ENCODE peak calls at places on chromosomes 2 and 18, in seven cellular contexts. X, R, E, Y, K, I and L are unnamed samples. For H3K9me3, the result is how much of the 10 kb centered on the place peaks cover.

GRCh38 chr2:158714420-158714819 is 80.7 kb upstream of the DAPL1 start:
- DNase-seq in E (no peak), Y (no peak), K (no peak), I (no peak), X (no peak), R (no peak), L (no peak)

GRCh38 chr2:207073791-207074678 is 91.7 kb downstream of the KLF7 start:
- DNase-seq in I (no peak), K (no peak), Y (no peak), R (no peak), X (no peak), E (no peak), L (no peak)

GRCh38 chr18:55869965-55870585 is 282.1 kb upstream of the TCF4 start:
- DNase-seq in K (no peak), E (no peak), I (no peak), Y (peak), X (no peak), R (peak), L (no peak)

GRCh38 chr2:231707625-231708049 is 688 bp upstream of the PTMA start:
- DNase-seq in Y (peak), E (no peak), R (peak), I (peak), X (peak), K (no peak), L (no peak)

GRCh38 chr2:188519133-188519532 is 227.5 kb downstream of the GULP1 start:
- DNase-seq in K (no peak), Y (no peak), X (no peak), E (no peak), R (no peak), I (no peak), L (no peak)

GRCh38 chr2:74003494-74004211 is 18.9 kb downstream of the TET3 start:
- DNase-seq in E (no peak), R (peak), X (no peak), I (no peak), K (no peak), Y (no peak), L (no peak)

GRCh38 chr2:150517951-150518680 is 30.6 kb upstream of the RND3 start:
- DNase-seq in X (no peak), R (no peak), Y (no peak), K (no peak), E (no peak), I (no peak), L (no peak)

GRCh38 chr2:8682719-8683667 is 1.1 kb downstream of the ID2 start:
- DNase-seq in R (peak), E (peak), K (no peak), Y (no peak), I (peak), X (peak), L (peak)

GRCh38 chr2:150426315-150426714 is 61.2 kb downstream of the RND3 start:
- DNase-seq in R (no peak), I (no peak), Y (no peak), K (no peak), X (no peak), E (no peak), L (no peak)

GRCh38 chr2:216535454-216535995 is 36.9 kb downstream of the RPL37A start:
- DNase-seq in X (no peak), I (peak), R (peak), E (no peak), K (no peak), Y (peak), L (no peak)

GRCh38 chr2:128315829-128316776 is 2.6 kb downstream of the HS6ST1 start:
- DNase-seq in X (no peak), R (no peak), I (peak), Y (peak), K (no peak), E (no peak), L (no peak)

GRCh38 chr2:163802289-163802688 is 66.5 kb upstream of the FIGN start:
- DNase-seq in I (no peak), X (no peak), R (no peak), Y (no peak), K (no peak), E (no peak), L (no peak)

GRCh38 chr2:96108578-96109561 is 7.5 kb downstream of the ADRA2B start:
- DNase-seq in R (no peak), X (peak), E (no peak), K (no peak), I (no peak), Y (peak), L (peak)

GRCh38 chr2:166593403-166593802 is 99.4 kb upstream of the SCN7A start:
- DNase-seq in E (no peak), R (no peak), Y (no peak), X (no peak), K (no peak), I (no peak), L (no peak)

GRCh38 chr2:173854840-173855239 is 110.3 kb downstream of the SP3 start:
- DNase-seq in Y (no peak), X (no peak), E (no peak), I (no peak), K (peak), R (peak), L (no peak)

DNA sequence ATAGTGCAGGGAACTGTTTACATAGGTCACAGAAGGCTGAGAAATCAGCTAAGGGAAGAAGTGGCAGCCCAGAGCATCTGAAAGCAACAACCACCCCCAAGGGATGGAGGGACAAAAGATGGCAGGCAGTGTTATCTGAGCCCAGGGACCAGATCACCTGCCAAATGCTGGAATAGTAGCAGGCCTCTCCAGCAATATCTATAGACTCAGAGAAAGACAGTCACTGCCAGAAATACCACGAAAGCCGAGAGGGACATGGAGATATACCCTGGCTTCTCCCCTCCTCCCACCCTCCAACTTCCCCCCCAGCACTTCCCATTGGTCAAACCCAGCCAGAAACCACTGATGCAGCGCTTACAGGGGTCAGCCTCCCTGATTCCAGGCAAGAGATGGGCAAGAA is 58.4 kb upstream of the PPP1CB start:
- DNase-seq in R (no peak), Y (no peak), K (no peak), E (no peak), I (no peak), X (no peak), L (no peak)
- H3K4me3 ChIP-seq in R (no peak), Y (no peak), K (no peak), E (no peak), I (no peak), X (no peak), L (no peak)

GRCh38 chr2:82650038-82650437 is 1809.0 kb downstream of the SUCLG1 start:
- DNase-seq in Y (no peak), X (no peak), R (no peak), E (no peak), K (no peak), I (no peak), L (no peak)
- H3K9me3 ChIP-seq in Y (under half), X (under half), R (under half), E (under half), K (under half), I (under half), L (under half)

DNA sequence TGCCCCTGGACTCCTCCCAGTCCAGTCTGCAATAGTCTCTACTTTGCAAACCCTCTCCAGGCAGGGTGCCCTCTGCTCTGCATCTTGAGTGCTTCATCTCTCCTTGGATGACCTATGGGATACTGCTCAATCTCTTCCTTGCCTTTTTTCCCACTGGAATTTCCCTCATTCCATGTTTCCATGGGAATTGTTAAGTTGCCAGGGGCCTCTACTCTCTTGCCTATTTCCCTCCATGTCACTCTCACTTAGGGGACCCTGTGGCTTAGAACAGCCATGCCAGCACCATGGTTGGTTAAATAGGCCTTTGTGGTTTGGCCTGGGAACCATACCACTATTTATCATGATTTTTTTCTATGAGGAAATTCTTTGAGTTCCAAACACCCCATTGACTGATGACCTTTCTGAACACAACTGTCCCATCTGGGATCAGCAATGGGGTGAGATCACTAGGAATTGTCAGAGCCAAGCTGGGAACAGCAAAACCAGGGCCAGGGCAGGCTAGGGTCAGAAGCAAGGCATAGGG is 91.4 kb upstream of the RBMS1 start:
- DNase-seq in Y (no peak), R (no peak), X (no peak), K (no peak), I (no peak), E (no peak), L (no peak)
- H3K27ac ChIP-seq in Y (peak), R (no peak), X (no peak), K (no peak), I (peak), E (no peak), L (no peak)

DNA sequence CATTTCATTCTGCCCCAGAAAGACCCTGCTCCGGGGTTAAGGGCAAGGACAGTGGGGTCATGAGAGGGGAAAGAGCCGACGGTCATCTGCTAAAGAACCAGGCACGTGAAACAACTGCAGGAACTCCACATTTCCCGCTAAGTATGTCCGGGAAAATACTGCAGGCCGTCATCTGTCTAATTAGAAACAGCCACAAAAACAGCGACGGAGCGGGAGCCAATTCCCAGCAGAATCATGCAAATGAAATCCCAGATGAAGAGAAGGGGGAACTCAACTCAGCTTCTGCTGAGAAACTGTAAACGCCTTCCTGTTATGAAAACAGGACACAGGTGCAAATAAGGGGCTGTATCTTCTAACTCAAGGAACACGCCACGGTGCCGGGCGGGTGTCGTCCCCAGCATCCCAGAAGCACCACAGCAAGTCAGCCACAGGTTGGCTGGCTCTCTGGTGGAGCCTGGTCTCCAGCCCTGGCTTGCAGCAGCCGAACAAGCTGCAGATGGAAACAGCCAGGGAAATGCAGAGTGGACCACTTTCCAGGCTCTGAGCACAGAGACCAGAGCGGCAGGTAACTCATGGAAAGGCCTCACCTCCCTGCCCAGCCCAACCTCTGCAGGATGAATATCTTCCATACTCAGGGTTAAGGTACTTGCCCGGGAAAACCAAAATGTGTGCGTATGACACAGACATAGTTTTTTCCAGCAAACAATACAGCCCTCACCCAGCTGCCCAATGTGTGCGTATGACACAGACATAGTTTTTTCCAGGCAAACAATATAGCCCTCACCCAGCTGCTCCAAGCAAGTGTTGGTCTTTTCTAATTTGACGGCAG is 28.9 kb downstream of the PXDN start:
- DNase-seq in I (no peak), X (no peak), E (no peak), R (peak), K (no peak), Y (no peak), L (no peak)
- H3K4me3 ChIP-seq in I (no peak), X (no peak), E (no peak), R (no peak), K (no peak), Y (peak), L (no peak)

DNA sequence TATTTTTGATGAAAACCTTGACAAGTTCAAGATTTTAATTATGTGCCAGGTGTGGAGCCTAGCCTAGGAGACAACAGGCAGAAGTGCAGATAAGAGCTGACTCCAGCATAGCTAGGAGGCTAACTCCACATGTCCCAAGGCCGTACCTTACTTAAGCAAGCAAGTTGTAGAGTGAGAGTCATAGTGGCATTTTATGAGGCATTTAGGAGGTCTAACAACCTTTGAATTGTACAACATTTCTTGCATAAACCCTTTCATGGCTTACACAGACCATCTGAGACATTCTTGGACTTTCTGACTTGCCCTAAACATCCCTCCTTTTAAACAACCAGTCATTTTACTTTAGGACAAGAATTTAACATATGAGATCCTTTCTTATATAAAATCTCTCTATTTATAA is 8.3 kb upstream of the SUCLG1 start:
- DNase-seq in R (no peak), X (no peak), K (no peak), E (no peak), I (no peak), Y (no peak), L (no peak)
- H3K9me3 ChIP-seq in R (under half), X (under half), K (under half), E (under half), I (under half), Y (under half), L (under half)